ENCODE peak calls at places on chromosome 3, in five cellular contexts. One of them, this sample, is unnamed.

GRCh38 chr3:161818106-161818505 is 321.5 kb downstream of the OTOL1 start:
- DNase-seq in A549: no peak
- DNase-seq in lower leg skin: no peak
- DNase-seq in activated B cell treated with CpG ODN at 0.5 μM for 24 hours: no peak
- DNase-seq in HFF-Myc: no peak
- DNase-seq in this sample: no peak

GRCh38 chr3:61563614-61564404 is 2.4 kb downstream of the PTPRG start:
- DNase-seq in A549: no peak
- DNase-seq in lower leg skin: no peak
- DNase-seq in activated B cell treated with CpG ODN at 0.5 μM for 24 hours: no peak
- DNase-seq in HFF-Myc: no peak
- DNase-seq in this sample: no peak

GRCh38 chr3:72244396-72244795 is 459.4 kb upstream of the PROK2 start:
- DNase-seq in A549: no peak
- DNase-seq in lower leg skin: no peak
- DNase-seq in activated B cell treated with CpG ODN at 0.5 μM for 24 hours: no peak
- DNase-seq in HFF-Myc: no peak
- DNase-seq in this sample: no peak

GRCh38 chr3:23246651-23247050 is 43.5 kb downstream of the UBE2E2 start:
- DNase-seq in A549: no peak
- DNase-seq in lower leg skin: no peak
- DNase-seq in activated B cell treated with CpG ODN at 0.5 μM for 24 hours: no peak
- DNase-seq in HFF-Myc: no peak
- DNase-seq in this sample: no peak

GRCh38 chr3:70064194-70064787 is 64.8 kb downstream of the SAMMSON start:
- DNase-seq in A549: peak; percentile 4
- DNase-seq in lower leg skin: no peak
- DNase-seq in activated B cell treated with CpG ODN at 0.5 μM for 24 hours: no peak
- DNase-seq in HFF-Myc: no peak
- DNase-seq in this sample: no peak

GRCh38 chr3:196757876-196758739 is 18.5 kb downstream of the PAK2 start:
- DNase-seq in A549: peak; percentile 19
- DNase-seq in lower leg skin: no peak
- DNase-seq in activated B cell treated with CpG ODN at 0.5 μM for 24 hours: no peak
- DNase-seq in HFF-Myc: no peak
- DNase-seq in this sample: no peak

GRCh38 chr3:43856351-43856750 is 165.6 kb downstream of the ABHD5 start:
- DNase-seq in A549: no peak
- DNase-seq in lower leg skin: no peak
- DNase-seq in activated B cell treated with CpG ODN at 0.5 μM for 24 hours: no peak
- DNase-seq in HFF-Myc: no peak
- DNase-seq in this sample: no peak

GRCh38 chr3:138334608-138335007 is 5.0 kb upstream of the NME9 start:
- DNase-seq in A549: no peak
- DNase-seq in lower leg skin: peak; percentile 54
- DNase-seq in activated B cell treated with CpG ODN at 0.5 μM for 24 hours: no peak
- DNase-seq in HFF-Myc: no peak
- DNase-seq in this sample: no peak

GRCh38 chr3:13111874-13112520 is 38.8 kb upstream of the IQSEC1 start:
- DNase-seq in A549: no peak
- DNase-seq in lower leg skin: no peak
- DNase-seq in activated B cell treated with CpG ODN at 0.5 μM for 24 hours: no peak
- DNase-seq in HFF-Myc: no peak
- DNase-seq in this sample: no peak

GRCh38 chr3:47010050-47010712 is 30.7 kb downstream of the NBEAL2 start:
- DNase-seq in A549: no peak
- DNase-seq in lower leg skin: peak; percentile 83
- DNase-seq in activated B cell treated with CpG ODN at 0.5 μM for 24 hours: peak; percentile 17
- DNase-seq in HFF-Myc: no peak
- DNase-seq in this sample: peak; percentile 23

GRCh38 chr3:37814547-37814946 is 47.1 kb upstream of the CTDSPL start:
- DNase-seq in A549: peak; percentile 24
- DNase-seq in lower leg skin: peak; percentile 1
- DNase-seq in activated B cell treated with CpG ODN at 0.5 μM for 24 hours: no peak
- DNase-seq in HFF-Myc: no peak
- DNase-seq in this sample: no peak

DNA sequence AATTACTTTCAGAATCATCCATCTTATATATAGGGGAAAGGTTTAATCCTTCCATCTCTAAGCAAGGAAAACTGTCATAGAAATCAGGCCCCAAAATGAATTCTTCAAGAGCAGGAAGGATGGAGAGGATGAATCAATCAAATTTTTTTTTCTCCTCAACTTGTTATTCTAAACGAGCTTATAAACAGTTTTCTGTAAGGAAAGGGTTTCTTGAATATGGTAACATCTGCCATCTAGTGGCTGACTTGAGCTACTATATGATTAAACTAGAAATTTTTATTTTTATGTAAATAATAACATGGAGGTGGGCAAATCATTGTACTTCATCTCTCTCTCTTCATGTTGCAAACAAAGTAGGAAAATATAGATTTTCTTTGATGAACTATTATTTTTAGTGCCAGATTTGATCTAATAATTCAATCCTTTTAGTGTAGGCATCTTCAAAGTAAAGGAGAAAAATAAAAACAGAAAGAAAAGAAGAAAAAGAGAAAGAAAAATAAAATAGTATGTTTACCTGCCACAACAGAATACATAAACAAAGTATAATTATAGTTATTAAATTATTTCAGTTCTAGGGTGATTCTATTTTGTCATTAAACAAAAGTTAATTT is 146.6 kb downstream of the SERPINI1 start:
- DNase-seq in A549: peak; percentile 8
- DNase-seq in lower leg skin: no peak
- DNase-seq in activated B cell treated with CpG ODN at 0.5 μM for 24 hours: no peak
- DNase-seq in HFF-Myc: peak; percentile 4
- DNase-seq in this sample: no peak
- TF ChIP-seq CTCF in A549: peak; percentile 69
- TF ChIP-seq CTCF in lower leg skin: no peak
- TF ChIP-seq CTCF in activated B cell treated with CpG ODN at 0.5 μM for 24 hours: peak; percentile 31
- TF ChIP-seq CTCF in HFF-Myc: peak; percentile 31
- TF ChIP-seq CTCF in this sample: peak; percentile 84

GRCh38 chr3:158780795-158781590 is 20.9 kb upstream of the MFSD1 start:
- DNase-seq in A549: no peak
- DNase-seq in lower leg skin: no peak
- DNase-seq in activated B cell treated with CpG ODN at 0.5 μM for 24 hours: no peak
- DNase-seq in HFF-Myc: no peak
- DNase-seq in this sample: no peak
- TF ChIP-seq CTCF in A549: no peak
- TF ChIP-seq CTCF in lower leg skin: no peak
- TF ChIP-seq CTCF in activated B cell treated with CpG ODN at 0.5 μM for 24 hours: no peak
- TF ChIP-seq CTCF in HFF-Myc: no peak
- TF ChIP-seq CTCF in this sample: no peak

DNA sequence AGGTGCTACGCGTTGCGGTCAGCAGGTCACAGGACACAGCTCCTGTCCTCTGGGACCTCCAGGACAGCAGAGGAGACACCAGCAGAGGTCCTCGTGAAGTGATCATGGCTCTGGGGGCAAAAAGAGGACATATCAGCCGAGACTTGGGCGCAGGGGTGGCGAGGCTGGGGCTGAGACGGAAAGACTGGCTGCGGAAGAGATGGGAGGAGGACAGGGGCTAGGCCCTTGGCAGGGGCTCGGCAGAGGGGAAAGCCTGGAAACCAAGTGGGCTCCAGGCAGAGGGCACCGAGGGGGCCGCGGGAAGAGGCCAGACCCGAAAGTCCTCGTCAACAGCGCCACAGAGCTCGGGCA is 4.9 kb upstream of the CFAP100 start:
- DNase-seq in A549: no peak
- DNase-seq in lower leg skin: no peak
- DNase-seq in activated B cell treated with CpG ODN at 0.5 μM for 24 hours: no peak
- DNase-seq in HFF-Myc: no peak
- DNase-seq in this sample: no peak
- TF ChIP-seq CTCF in A549: no peak
- TF ChIP-seq CTCF in lower leg skin: no peak
- TF ChIP-seq CTCF in activated B cell treated with CpG ODN at 0.5 μM for 24 hours: no peak
- TF ChIP-seq CTCF in HFF-Myc: no peak
- TF ChIP-seq CTCF in this sample: no peak

DNA sequence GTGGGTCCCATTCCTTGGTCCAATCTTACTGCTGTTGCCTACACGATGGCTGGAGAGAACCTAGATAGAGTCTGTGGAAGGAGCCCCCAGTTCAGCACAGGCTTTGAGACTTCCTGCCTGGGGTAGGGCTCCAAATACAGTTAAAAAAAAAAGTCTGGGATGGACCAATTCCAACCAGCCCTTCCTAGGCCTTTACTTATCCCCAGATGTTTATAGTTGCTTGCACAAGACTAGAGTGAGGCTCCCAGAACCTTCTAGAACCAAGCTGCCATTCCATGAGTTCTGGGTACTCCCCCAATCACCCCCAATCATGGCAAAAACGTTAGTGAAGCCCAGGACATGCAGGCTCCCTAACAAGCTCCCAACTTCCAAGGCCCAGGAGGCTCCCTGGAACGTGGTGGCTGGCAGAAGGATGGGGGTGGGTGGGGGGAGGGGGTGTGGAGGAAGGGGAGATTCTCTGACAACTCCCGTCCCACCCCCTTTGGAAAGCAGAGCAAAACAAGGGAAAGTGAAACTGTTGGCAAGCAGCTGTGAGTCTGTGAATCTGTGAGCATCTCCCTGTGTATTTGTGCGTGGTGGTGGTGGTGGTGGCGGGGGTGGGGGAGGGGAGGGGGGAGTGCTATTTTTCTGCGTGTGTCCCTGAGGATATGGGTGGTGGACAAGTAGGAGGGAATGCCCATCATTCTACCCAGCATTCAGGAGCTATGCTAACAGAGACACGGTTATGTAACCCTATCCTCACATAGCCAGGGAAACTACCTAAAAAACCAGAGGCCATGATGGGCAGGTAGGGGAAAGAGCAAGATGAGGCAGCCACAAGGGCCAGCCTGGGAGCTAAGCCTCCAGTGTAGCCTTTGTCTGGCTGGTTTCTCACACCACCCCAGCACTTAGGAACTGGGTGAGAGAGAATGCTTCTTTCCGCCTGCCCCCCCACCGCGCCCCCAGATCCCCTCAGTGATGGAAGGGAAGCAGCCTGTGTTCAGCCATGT is 2.0 kb downstream of the MST1R start:
- DNase-seq in A549: no peak
- DNase-seq in lower leg skin: no peak
- DNase-seq in activated B cell treated with CpG ODN at 0.5 μM for 24 hours: no peak
- DNase-seq in HFF-Myc: no peak
- DNase-seq in this sample: no peak
- TF ChIP-seq CTCF in A549: no peak
- TF ChIP-seq CTCF in lower leg skin: no peak
- TF ChIP-seq CTCF in activated B cell treated with CpG ODN at 0.5 μM for 24 hours: no peak
- TF ChIP-seq CTCF in HFF-Myc: no peak
- TF ChIP-seq CTCF in this sample: no peak

DNA sequence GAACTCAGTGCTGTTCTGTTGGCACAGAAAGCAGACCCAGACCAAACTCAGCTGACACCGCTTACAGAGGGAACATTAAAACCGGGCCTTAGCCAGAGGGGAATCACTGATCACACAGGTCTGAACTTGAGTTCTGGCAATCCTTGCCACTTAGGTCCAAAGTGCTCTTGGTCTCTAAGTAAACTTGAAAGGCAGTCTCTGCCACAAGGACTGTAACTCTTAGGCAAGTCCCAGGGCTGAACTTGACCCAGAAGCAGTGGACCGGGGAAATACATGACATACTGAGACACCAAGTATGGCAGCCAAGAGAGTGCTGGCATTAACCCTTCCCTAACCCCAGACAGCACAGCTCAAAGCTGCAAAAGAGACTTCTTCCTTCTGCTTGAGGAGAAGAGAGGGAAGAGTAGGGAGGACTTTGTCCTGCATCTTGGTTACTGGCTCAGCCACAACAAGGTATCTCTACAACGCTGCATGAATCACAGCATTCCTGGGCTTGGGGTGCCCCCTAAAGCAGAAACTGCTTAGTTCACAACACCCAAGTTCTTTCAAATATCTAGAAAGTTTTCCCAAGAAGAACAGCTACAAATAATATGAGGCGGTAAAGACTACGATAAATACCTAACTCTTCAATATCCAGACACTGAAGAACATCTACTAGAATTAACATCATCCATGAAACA is 32.5 kb downstream of the NAALADL2 start:
- DNase-seq in A549: no peak
- DNase-seq in lower leg skin: no peak
- DNase-seq in activated B cell treated with CpG ODN at 0.5 μM for 24 hours: no peak
- DNase-seq in HFF-Myc: no peak
- DNase-seq in this sample: no peak
- TF ChIP-seq CTCF in A549: no peak
- TF ChIP-seq CTCF in lower leg skin: no peak
- TF ChIP-seq CTCF in activated B cell treated with CpG ODN at 0.5 μM for 24 hours: no peak
- TF ChIP-seq CTCF in HFF-Myc: no peak
- TF ChIP-seq CTCF in this sample: no peak

GRCh38 chr3:152607179-152607578 is 227.8 kb upstream of the P2RY1 start:
- DNase-seq in A549: no peak
- DNase-seq in lower leg skin: no peak
- DNase-seq in activated B cell treated with CpG ODN at 0.5 μM for 24 hours: no peak
- DNase-seq in HFF-Myc: no peak
- DNase-seq in this sample: no peak

GRCh38 chr3:152610621-152611020 is 224.3 kb upstream of the P2RY1 start:
- DNase-seq in A549: no peak
- DNase-seq in lower leg skin: no peak
- DNase-seq in activated B cell treated with CpG ODN at 0.5 μM for 24 hours: no peak
- DNase-seq in HFF-Myc: no peak
- DNase-seq in this sample: no peak

GRCh38 chr3:152611905-152612304 is 223.0 kb upstream of the P2RY1 start:
- DNase-seq in A549: no peak
- DNase-seq in lower leg skin: no peak
- DNase-seq in activated B cell treated with CpG ODN at 0.5 μM for 24 hours: no peak
- DNase-seq in HFF-Myc: no peak
- DNase-seq in this sample: no peak

GRCh38 chr3:152609891-152610290 is 225.0 kb upstream of the P2RY1 start:
- DNase-seq in A549: no peak
- DNase-seq in lower leg skin: no peak
- DNase-seq in activated B cell treated with CpG ODN at 0.5 μM for 24 hours: no peak
- DNase-seq in HFF-Myc: no peak
- DNase-seq in this sample: no peak
- TF ChIP-seq CTCF in A549: no peak
- TF ChIP-seq CTCF in lower leg skin: no peak
- TF ChIP-seq CTCF in activated B cell treated with CpG ODN at 0.5 μM for 24 hours: no peak
- TF ChIP-seq CTCF in HFF-Myc: no peak
- TF ChIP-seq CTCF in this sample: no peak

DNA sequence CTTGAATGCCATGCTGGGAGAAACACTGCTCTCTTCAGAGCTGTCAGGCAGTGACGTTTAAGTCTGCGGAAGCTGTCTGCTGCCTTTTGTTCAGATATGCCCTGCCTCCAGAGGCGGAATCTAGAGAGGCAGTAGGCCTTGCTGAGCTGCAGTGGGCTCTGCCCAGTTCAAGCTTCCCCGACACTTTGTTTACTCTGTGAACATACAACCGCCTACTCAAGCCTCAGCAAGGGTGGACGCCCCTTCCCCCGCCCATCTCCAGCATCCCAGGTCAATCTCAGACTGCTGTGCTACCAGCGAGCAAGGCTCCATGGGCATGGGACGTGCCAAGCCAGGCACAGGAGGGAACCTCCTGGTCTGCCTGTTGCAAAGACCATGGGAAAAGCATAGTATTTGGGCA is 99.7 kb downstream of the TAFA4 start:
- DNase-seq in A549: no peak
- DNase-seq in lower leg skin: no peak
- DNase-seq in activated B cell treated with CpG ODN at 0.5 μM for 24 hours: no peak
- DNase-seq in HFF-Myc: no peak
- DNase-seq in this sample: no peak
- TF ChIP-seq CTCF in A549: no peak
- TF ChIP-seq CTCF in lower leg skin: no peak
- TF ChIP-seq CTCF in activated B cell treated with CpG ODN at 0.5 μM for 24 hours: no peak
- TF ChIP-seq CTCF in HFF-Myc: no peak
- TF ChIP-seq CTCF in this sample: no peak